ENCODE peak calls at places on chromosomes 12 and 14, in ten cellular contexts. B is CD4-positive, alpha-beta T cell; E is BJ; Y is foreskin fibroblast; M is Peyer's patch; U is nephron progenitor cell; T is sigmoid colon; A is RWPE2; V is tibial artery; Z is GM23338. K is an unnamed sample.

GRCh38 chr12:52903285-52903854 is 1.5 kb downstream of the KRT8 start:
- DNase-seq in B (peak; percentile 45), E (no peak), Y (peak; percentile 73), M (peak; percentile 89), U (peak; percentile 89), T (peak; percentile 90), A (no peak), V (peak; percentile 56), Z (peak; percentile 94), K (peak; percentile 92)

GRCh38 chr14:24136684-24137528 is 912 bp downstream of the PSME1 start:
- DNase-seq in B (no peak), E (no peak), Y (no peak), M (no peak), U (no peak), T (no peak), A (no peak), V (no peak), Z (peak; percentile 13), K (no peak)

GRCh38 chr12:93844385-93844784 is 167.2 kb downstream of the CRADD start:
- DNase-seq in B (no peak), E (no peak), Y (no peak), M (no peak), U (no peak), T (no peak), A (no peak), V (no peak), Z (no peak), K (no peak)

GRCh38 chr14:54383811-54384210 is 13.0 kb upstream of the CDKN3 start:
- DNase-seq in B (no peak), E (no peak), Y (no peak), M (no peak), U (no peak), T (no peak), A (no peak), V (no peak), Z (no peak), K (no peak)

GRCh38 chr14:104438166-104438887 is 141.2 kb upstream of the C14orf180 start:
- DNase-seq in B (no peak), E (no peak), Y (no peak), M (no peak), U (no peak), T (no peak), A (no peak), V (no peak), Z (no peak), K (peak; percentile 80)

GRCh38 chr12:124466200-124467128 is 100.9 kb downstream of the NCOR2 start:
- DNase-seq in B (peak; percentile 87), E (no peak), Y (no peak), M (peak; percentile 65), U (no peak), T (no peak), A (no peak), V (no peak), Z (no peak), K (peak; percentile 89)

GRCh38 chr14:104383088-104383805 is 196.3 kb upstream of the C14orf180 start:
- DNase-seq in B (no peak), E (no peak), Y (no peak), M (peak; percentile 34), U (no peak), T (peak; percentile 42), A (peak; percentile 55), V (peak; percentile 3), Z (no peak), K (no peak)

GRCh38 chr14:32244404-32244803 is 41.3 kb upstream of the RNU6-8 start:
- DNase-seq in B (no peak), E (no peak), Y (peak; percentile 42), M (no peak), U (no peak), T (no peak), A (no peak), V (no peak), Z (peak; percentile 1), K (no peak)

GRCh38 chr12:115174928-115175327 is 491.0 kb upstream of the TBX3 start:
- DNase-seq in B (no peak), E (no peak), Y (no peak), M (no peak), U (no peak), T (no peak), A (no peak), V (no peak), Z (no peak), K (no peak)

GRCh38 chr12:105862163-105862821 is 276.5 kb downstream of the NUAK1 start:
- DNase-seq in B (no peak), E (no peak), Y (no peak), M (no peak), U (no peak), T (no peak), A (no peak), V (no peak), Z (no peak), K (no peak)

DNA sequence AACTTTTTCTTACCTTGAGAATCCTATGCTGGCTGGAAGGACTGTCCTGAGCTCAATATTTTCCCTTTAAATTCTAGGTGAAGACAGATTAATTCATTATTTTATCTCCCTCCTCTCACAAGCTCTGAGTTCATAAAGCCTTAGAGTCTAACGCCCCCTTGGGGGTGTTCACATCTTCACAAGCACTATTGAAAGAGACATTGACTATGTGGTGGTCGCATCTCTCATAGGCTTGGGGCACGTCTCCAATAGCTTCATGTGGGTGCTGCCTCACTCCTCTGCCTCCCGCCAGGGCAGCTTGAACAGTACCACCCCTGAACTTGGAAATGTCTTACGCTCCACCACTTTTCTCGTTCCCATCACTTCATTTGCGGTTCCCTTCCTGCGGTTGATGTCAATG is 106.2 kb downstream of the UNC79 start:
- DNase-seq in B (no peak), E (no peak), Y (no peak), M (no peak), U (no peak), T (no peak), A (no peak), V (no peak), Z (peak; percentile 85), K (no peak)
- TF ChIP-seq CTCF in B (no peak), E (no peak), Y (no peak), M (no peak), U (no peak), T (no peak), A (peak; percentile 2), V (no peak), Z (peak; percentile 73), K (no peak)

GRCh38 chr12:11815397-11815796 is 165.9 kb downstream of the ETV6 start:
- DNase-seq in B (no peak), E (no peak), Y (no peak), M (no peak), U (no peak), T (no peak), A (no peak), V (no peak), Z (no peak), K (no peak)

GRCh38 chr12:11814362-11814761 is 164.9 kb downstream of the ETV6 start:
- DNase-seq in B (no peak), E (no peak), Y (peak; percentile 88), M (no peak), U (no peak), T (no peak), A (no peak), V (no peak), Z (no peak), K (no peak)

GRCh38 chr12:11810962-11811361 is 161.5 kb downstream of the ETV6 start:
- DNase-seq in B (no peak), E (no peak), Y (no peak), M (no peak), U (no peak), T (no peak), A (no peak), V (no peak), Z (no peak), K (no peak)

GRCh38 chr12:11813422-11813813 is 163.9 kb downstream of the ETV6 start:
- DNase-seq in B (no peak), E (no peak), Y (no peak), M (no peak), U (no peak), T (no peak), A (no peak), V (no peak), Z (peak; percentile 37), K (no peak)

GRCh38 chr12:11812558-11813421 is 163.3 kb downstream of the ETV6 start:
- DNase-seq in B (no peak), E (no peak), Y (peak; percentile 39), M (peak; percentile 55), U (peak; percentile 44), T (no peak), A (no peak), V (peak; percentile 49), Z (peak; percentile 70), K (no peak)
- TF ChIP-seq CTCF in B (peak; percentile 16), E (peak; percentile 18), Y (no peak), M (no peak), U (peak; percentile 11), T (peak; percentile 3), A (no peak), V (peak; percentile 3), Z (peak; percentile 18), K (peak; percentile 32)

GRCh38 chr14:106850913-106851825 is 1324.8 kb downstream of the TMEM121 start:
- DNase-seq in B (no peak), E (no peak), Y (no peak), M (no peak), U (no peak), T (no peak), A (no peak), V (no peak), Z (no peak), K (peak; percentile 75)
- TF ChIP-seq CTCF in B (no peak), E (no peak), Y (no peak), M (no peak), U (no peak), T (no peak), A (no peak), V (no peak), Z (no peak), K (no peak)

GRCh38 chr12:64080319-64081008 is 141.6 kb downstream of the KICS2 start:
- DNase-seq in B (no peak), E (no peak), Y (no peak), M (no peak), U (no peak), T (no peak), A (no peak), V (no peak), Z (peak; percentile 53), K (no peak)

GRCh38 chr12:64072946-64073345 is 149.2 kb downstream of the KICS2 start:
- DNase-seq in B (no peak), E (no peak), Y (no peak), M (no peak), U (no peak), T (no peak), A (no peak), V (no peak), Z (no peak), K (no peak)

GRCh38 chr12:64081020-64081419 is 141.1 kb downstream of the KICS2 start:
- DNase-seq in B (no peak), E (no peak), Y (no peak), M (no peak), U (no peak), T (no peak), A (no peak), V (no peak), Z (no peak), K (no peak)

GRCh38 chr12:64082866-64083268 is 139.2 kb downstream of the KICS2 start:
- DNase-seq in B (no peak), E (no peak), Y (no peak), M (no peak), U (no peak), T (no peak), A (no peak), V (no peak), Z (no peak), K (no peak)

DNA sequence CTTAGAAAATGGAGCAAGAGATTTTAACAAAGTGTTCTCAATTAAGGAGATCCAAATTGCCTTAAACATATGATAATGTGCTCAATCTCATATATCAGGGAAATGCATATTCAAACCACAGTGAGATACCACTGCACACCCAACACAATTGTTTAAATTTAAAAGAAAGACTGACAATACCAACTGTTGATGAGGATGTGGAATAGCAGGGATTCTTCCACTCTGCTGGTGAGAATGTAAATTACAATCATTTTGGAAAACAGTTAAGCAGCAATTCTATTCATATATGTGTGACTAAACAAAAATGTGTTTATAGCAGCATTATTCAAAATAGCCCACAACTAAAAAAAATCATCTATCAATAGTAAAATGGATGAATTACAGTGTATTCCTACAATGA is 144.2 kb downstream of the KICS2 start:
- DNase-seq in B (no peak), E (no peak), Y (peak; percentile 35), M (no peak), U (no peak), T (no peak), A (no peak), V (no peak), Z (peak; percentile 42), K (no peak)
- TF ChIP-seq CTCF in B (no peak), E (peak; percentile 41), Y (peak; percentile 19), M (no peak), U (peak; percentile 14), T (no peak), A (peak; percentile 48), V (no peak), Z (peak; percentile 55), K (peak; percentile 47)

K was measured in osteocyte.